ENCODE peak calls at places on chromosomes 11 and 22, in six cellular contexts. X is CD8-positive, alpha-beta T cell; U is pancreas; Q is colonic mucosa; P is left ventricle myocardium inferior; M is astrocyte of the cerebellum. R is an unnamed sample.

GRCh38 chr11:34631297-34631696 is 10.4 kb downstream of the EHF start:
- DNase-seq in Q (no peak), X (no peak), P (no peak), U (no peak), M (no peak), R (no peak)

GRCh38 chr22:42805016-42805997 is 51.8 kb downstream of the ARFGAP3 start:
- DNase-seq in P (peak), M (no peak), Q (peak), U (peak), X (no peak), R (no peak)

GRCh38 chr22:41223535-41223934 is 17.2 kb downstream of the CHADL start:
- DNase-seq in X (no peak), P (no peak), M (no peak), U (no peak), Q (no peak), R (no peak)

GRCh38 chr22:20783844-20784723 is 10.2 kb downstream of the SERPIND1 start:
- DNase-seq in U (peak), Q (peak), X (peak), M (peak), P (no peak), R (peak)

GRCh38 chr11:33044281-33044680 is 4.9 kb downstream of the TCP11L1 start:
- DNase-seq in Q (no peak), U (no peak), X (no peak), P (no peak), M (peak), R (no peak)

GRCh38 chr22:36288571-36289405 is 35.9 kb downstream of the APOL1 start:
- DNase-seq in P (peak), U (no peak), X (no peak), Q (no peak), M (no peak), R (no peak)

GRCh38 chr22:21013742-21014201 is 1.2 kb upstream of the P2RX6 start:
- DNase-seq in M (no peak), P (no peak), X (no peak), Q (no peak), U (no peak), R (no peak)

GRCh38 chr22:47377926-47378560 is 615.6 kb downstream of the TBC1D22A start:
- DNase-seq in P (no peak), U (no peak), M (no peak), X (no peak), Q (no peak), R (no peak)

GRCh38 chr11:16843307-16843706 is 104.9 kb downstream of the C11orf58 start:
- DNase-seq in P (no peak), U (no peak), Q (peak), M (no peak), X (no peak), R (no peak)

GRCh38 chr11:72812604-72812967 is 1.6 kb upstream of the ATG16L2 start:
- DNase-seq in X (no peak), Q (no peak), U (no peak), M (no peak), P (no peak), R (no peak)

GRCh38 chr22:21741059-21741458 is 5.5 kb upstream of the YPEL1 start:
- DNase-seq in X (no peak), P (no peak), M (no peak), U (no peak), Q (no peak), R (no peak)

GRCh38 chr11:60971520-60971919 is at the start of gene CD6:
- DNase-seq in X (peak), U (no peak), Q (no peak), P (no peak), M (no peak), R (no peak)

GRCh38 chr11:66981976-66982578 is 7.0 kb downstream of the C11orf86 start:
- DNase-seq in Q (peak), P (peak), X (peak), M (peak), U (peak), R (peak)

GRCh38 chr11:2186669-2187266 is 15.2 kb upstream of the TH start:
- DNase-seq in P (no peak), Q (no peak), U (no peak), X (peak), M (no peak), R (no peak)

GRCh38 chr11:97732011-97732632 is 1288.6 kb upstream of the CNTN5 start:
- DNase-seq in Q (no peak), X (no peak), M (no peak), P (no peak), U (no peak), R (no peak)

GRCh38 chr22:35315855-35316745 is 16.4 kb downstream of the TOM1 start:
- DNase-seq in Q (no peak), M (no peak), P (peak), X (no peak), U (no peak), R (no peak)

GRCh38 chr11:10268746-10269487 is 25.1 kb downstream of the SBF2 start:
- DNase-seq in P (no peak), U (no peak), Q (no peak), M (no peak), X (no peak), R (no peak)

GRCh38 chr22:32475428-32476010 is 908 bp downstream of the FBXO7 start:
- DNase-seq in P (peak), Q (peak), U (no peak), M (no peak), X (peak), R (no peak)

GRCh38 chr22:32474635-32475427 is at the start of gene FBXO7:
- DNase-seq in Q (peak), X (peak), P (peak), M (peak), U (peak), R (peak)

GRCh38 chr22:32476286-32476685 is 1.7 kb downstream of the FBXO7 start:
- DNase-seq in X (no peak), U (no peak), M (no peak), P (no peak), Q (no peak), R (no peak)

GRCh38 chr22:32476804-32477203 is 2.2 kb downstream of the FBXO7 start:
- DNase-seq in M (no peak), P (no peak), Q (no peak), U (no peak), X (no peak), R (no peak)

GRCh38 chr22:32473388-32473952 is 1.1 kb upstream of the FBXO7 start:
- DNase-seq in M (peak), Q (peak), U (peak), X (peak), P (no peak), R (peak)
- TF ChIP-seq CTCF in M (peak), Q (peak), U (peak), X (peak), P (peak), R (peak)

GRCh38 chr11:80239217-80239616 is 798.4 kb upstream of the TENM4 start:
- DNase-seq in Q (no peak), X (no peak), M (no peak), P (no peak), U (no peak), R (no peak)
- H3K4me3 ChIP-seq in Q (no peak), X (no peak), M (no peak), P (no peak), U (no peak), R (no peak)

DNA sequence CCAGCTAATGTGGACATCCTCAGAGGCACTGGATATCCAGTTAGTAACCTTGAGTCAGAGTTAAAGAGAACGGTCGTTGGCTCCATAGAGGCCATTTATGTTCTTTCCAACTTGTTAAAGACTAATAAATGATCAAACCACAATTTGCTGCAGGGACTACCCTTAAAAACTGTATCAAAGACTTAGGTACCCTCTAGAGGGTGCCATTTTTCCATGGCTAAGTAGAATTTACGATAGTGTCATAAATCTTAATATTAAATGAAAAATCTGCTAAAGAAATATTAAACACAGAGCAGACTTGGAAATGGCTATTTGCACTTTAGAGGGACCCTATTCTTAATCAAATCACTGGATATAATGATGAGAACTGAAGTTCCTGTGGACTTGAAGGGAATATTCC is 685.2 kb upstream of the CHORDC1 start:
- DNase-seq in X (no peak), M (no peak), Q (no peak), P (no peak), U (no peak), R (no peak)
- TF ChIP-seq CTCF in X (no peak), M (no peak), Q (no peak), P (no peak), U (no peak), R (no peak)

DNA sequence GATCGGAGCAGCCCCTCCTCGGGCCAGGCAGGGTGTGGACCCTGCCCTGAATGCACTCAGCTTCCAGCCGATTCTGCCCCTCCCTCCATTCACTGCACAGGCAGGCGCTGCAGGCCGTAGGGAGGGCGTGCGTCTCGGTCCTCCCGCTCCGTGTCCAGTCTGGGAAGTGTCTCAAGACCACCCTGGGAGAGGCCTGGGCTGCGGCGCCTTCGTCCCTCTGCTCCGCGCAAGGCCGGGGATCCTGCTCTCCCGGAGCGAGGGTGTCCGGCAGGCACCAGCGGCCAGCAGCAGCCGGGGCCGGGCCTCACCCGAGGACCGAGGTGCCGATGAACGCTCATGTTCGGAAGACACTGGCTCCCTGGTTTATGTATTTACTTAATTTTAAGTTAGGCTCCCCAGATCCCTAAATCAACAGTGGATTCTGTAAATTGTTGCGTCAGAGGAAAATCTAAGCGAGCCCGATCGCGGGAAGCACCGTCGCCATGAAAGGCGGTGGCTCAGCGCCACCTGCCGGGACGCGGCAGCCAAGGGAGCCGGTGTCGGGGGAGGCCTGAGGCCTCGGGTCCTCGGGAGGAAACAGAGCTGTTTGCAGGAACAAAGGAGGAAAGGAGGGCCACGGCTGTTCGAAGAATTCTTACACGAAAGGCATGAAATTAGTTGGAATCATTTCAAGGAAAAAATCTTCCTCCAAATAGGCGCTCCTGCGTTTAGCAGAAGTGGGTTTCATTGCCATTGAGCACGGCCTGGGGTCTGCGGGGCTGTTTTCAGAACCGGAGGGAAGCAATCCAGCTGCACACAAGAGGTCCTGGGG is 195.3 kb downstream of the BRD1 start:
- DNase-seq in U (peak), P (peak), M (peak), X (no peak), Q (peak), R (no peak)
- H3K4me3 ChIP-seq in U (no peak), P (peak), M (peak), X (no peak), Q (peak), R (no peak)